ENCODE peak calls at places on chromosomes 6 and 20, in nine cellular contexts. L is upper lobe of right lung, S is AG04450, G is GM20000, U is transverse colon, I is lower lobe of right lung, X is AG09319, N is nephron progenitor cell, V is sigmoid colon. T is an unnamed sample.

GRCh38 chr6:119445666-119446622 is 96.4 kb upstream of the MAN1A1 start:
- DNase-seq in U (no peak), I (no peak), V (no peak), N (no peak), S (no peak), G (peak; percentile 30), X (no peak), L (no peak), T (peak; percentile 65)

GRCh38 chr6:137625808-137626207 is 131.6 kb upstream of the OLIG3 start:
- DNase-seq in G (no peak), S (no peak), L (no peak), V (no peak), U (no peak), N (no peak), I (no peak), X (no peak), T (no peak)

GRCh38 chr6:13362432-13362831 is 34.1 kb upstream of the TBC1D7 start:
- DNase-seq in X (no peak), L (no peak), G (no peak), I (no peak), V (no peak), S (no peak), U (no peak), N (no peak), T (no peak)

GRCh38 chr6:36673882-36674281 is 4.6 kb upstream of the CDKN1A start:
- DNase-seq in X (no peak), V (no peak), N (no peak), U (no peak), L (no peak), I (no peak), S (no peak), G (no peak), T (no peak)

GRCh38 chr6:107221519-107221918 is 106.2 kb upstream of the BEND3 start:
- DNase-seq in N (no peak), S (no peak), U (no peak), G (no peak), X (no peak), L (no peak), I (no peak), V (no peak), T (no peak)

GRCh38 chr20:56348746-56349145 is 10.0 kb upstream of the FAM210B start:
- DNase-seq in I (no peak), N (no peak), V (no peak), X (no peak), S (no peak), L (no peak), G (no peak), U (no peak), T (no peak)

GRCh38 chr6:56375806-56376205 is 128.4 kb upstream of the COL21A1 start:
- DNase-seq in V (no peak), L (no peak), X (no peak), N (no peak), U (no peak), G (no peak), I (no peak), S (no peak), T (no peak)

GRCh38 chr6:121594053-121594452 is 158.6 kb downstream of the GJA1 start:
- DNase-seq in G (no peak), N (no peak), L (no peak), I (no peak), V (no peak), U (no peak), S (no peak), X (no peak), T (no peak)

GRCh38 chr6:146103416-146104072 is 74.7 kb downstream of the GRM1 start:
- DNase-seq in L (no peak), V (no peak), U (no peak), N (no peak), G (no peak), I (no peak), X (no peak), S (no peak), T (no peak)

GRCh38 chr6:7909323-7910276 is 988 bp downstream of the TXNDC5 start:
- DNase-seq in V (no peak), N (peak; percentile 74), G (peak; percentile 78), L (peak; percentile 86), S (no peak), X (no peak), U (peak; percentile 65), I (peak; percentile 71), T (peak; percentile 60)

GRCh38 chr6:14959324-14959885 is 286.5 kb upstream of the JARID2 start:
- DNase-seq in X (no peak), L (no peak), I (no peak), V (no peak), G (no peak), S (no peak), U (no peak), N (no peak), T (no peak)

GRCh38 chr20:568097-568864 is 24.7 kb upstream of the CSNK2A1 start:
- DNase-seq in L (no peak), S (no peak), N (no peak), X (no peak), G (no peak), I (no peak), U (no peak), V (no peak), T (no peak)
- TF ChIP-seq CTCF in L (no peak), S (no peak), N (no peak), X (no peak), G (no peak), I (no peak), U (no peak), V (no peak), T (no peak)

DNA sequence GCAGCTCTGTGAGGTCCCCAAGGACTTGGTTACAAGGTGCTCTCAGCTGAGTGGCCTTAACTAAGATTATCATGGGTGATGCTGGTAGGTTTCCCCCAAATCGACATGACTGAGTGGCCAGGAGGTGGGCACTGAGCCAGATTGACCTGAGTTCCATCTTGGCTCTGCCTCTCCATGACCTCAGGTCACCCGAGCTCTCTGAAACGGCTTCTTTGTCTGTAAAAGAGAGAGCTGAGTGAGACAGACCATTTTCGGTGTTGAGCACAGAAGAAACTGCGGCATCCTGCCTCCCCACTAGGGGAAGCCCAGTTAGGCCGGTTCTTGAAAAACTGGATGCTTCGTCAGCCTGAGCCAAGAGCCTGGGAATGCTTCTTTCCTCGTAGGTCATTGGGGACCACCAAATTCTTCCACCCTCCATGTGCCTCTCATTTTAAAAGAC is 14.1 kb upstream of the STX16 start:
- DNase-seq in V (peak; percentile 56), I (no peak), G (no peak), N (no peak), U (no peak), X (no peak), L (peak; percentile 20), S (no peak), T (no peak)
- TF ChIP-seq CTCF in V (no peak), I (no peak), G (no peak), N (peak; percentile 7), U (no peak), X (no peak), L (no peak), S (no peak), T (no peak)

GRCh38 chr6:17820055-17820454 is 113.3 kb upstream of the NUP153 start:
- DNase-seq in U (no peak), L (no peak), V (no peak), S (no peak), X (no peak), G (no peak), N (no peak), I (no peak), T (no peak)
- TF ChIP-seq CTCF in U (no peak), L (no peak), V (no peak), S (no peak), X (no peak), G (no peak), N (no peak), I (no peak), T (no peak)

GRCh38 chr6:79250559-79250958 is 16.1 kb upstream of the HMGN3 start:
- DNase-seq in N (no peak), X (no peak), U (no peak), L (no peak), S (no peak), G (no peak), V (no peak), I (no peak), T (no peak)

GRCh38 chr6:79246891-79247290 is 12.4 kb upstream of the HMGN3 start:
- DNase-seq in U (no peak), V (no peak), S (no peak), I (no peak), N (no peak), G (peak; percentile 41), X (no peak), L (no peak), T (no peak)

GRCh38 chr6:79249136-79249535 is 14.7 kb upstream of the HMGN3 start:
- DNase-seq in N (no peak), X (no peak), U (no peak), S (no peak), V (no peak), G (no peak), I (no peak), L (no peak), T (no peak)

GRCh38 chr6:79250107-79250514 is 15.6 kb upstream of the HMGN3 start:
- DNase-seq in I (no peak), U (no peak), X (no peak), N (no peak), L (no peak), G (peak; percentile 54), V (no peak), S (no peak), T (peak; percentile 24)
- TF ChIP-seq CTCF in I (peak; percentile 36), U (no peak), X (no peak), N (no peak), L (peak; percentile 24), G (no peak), V (no peak), S (peak; percentile 6), T (no peak)

GRCh38 chr6:85678602-85679444 is 36.1 kb upstream of the SYNCRIP start:
- DNase-seq in I (peak; percentile 99), N (peak; percentile 95), U (peak; percentile 98), S (peak; percentile 97), L (peak; percentile 99), G (peak; percentile 96), X (peak; percentile 99), V (peak; percentile 99), T (peak; percentile 98)
- TF ChIP-seq CTCF in I (no peak), N (no peak), U (no peak), S (peak; percentile 8), L (no peak), G (no peak), X (no peak), V (no peak), T (no peak)

DNA sequence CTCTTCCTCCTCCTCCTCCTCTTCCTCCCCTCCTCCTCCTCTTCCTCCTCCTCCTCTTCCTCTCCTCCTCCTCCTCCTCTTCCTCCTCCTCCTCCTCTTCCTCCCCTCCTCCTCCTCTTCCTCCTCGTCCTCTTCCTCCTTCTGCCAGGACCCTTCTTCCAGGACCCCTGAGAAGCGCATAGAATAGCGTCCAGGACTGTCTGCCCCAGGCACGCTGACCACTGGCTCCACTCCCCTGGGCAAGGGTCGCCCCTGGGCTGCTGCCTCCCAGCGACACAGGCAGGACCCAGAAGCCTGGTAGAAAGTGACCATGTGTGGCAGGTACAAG is 42.4 kb upstream of the BHLHE23 start:
- DNase-seq in S (no peak), U (no peak), V (no peak), I (no peak), L (no peak), G (no peak), X (no peak), N (no peak), T (no peak)
- TF ChIP-seq CTCF in S (no peak), U (no peak), V (no peak), I (no peak), L (no peak), G (no peak), X (no peak), N (no peak), T (no peak)